ENCODE peak calls at places on chromosomes 1 and 21, in eight cellular contexts. S is GM23338, G is psoas muscle, W is stomach, U is uterus, D is cardiac muscle cell, Q is left lung, K is cardiac fibroblast. A is an unnamed sample.

GRCh38 chr1:9835758-9836631 is 12.2 kb upstream of the CLSTN1 start:
- DNase-seq in S (peak; percentile 80), G (no peak), W (no peak), U (peak; percentile 60), D (peak; percentile 46), Q (no peak), K (peak; percentile 60), A (peak; percentile 28)

GRCh38 chr1:20974069-20974468 is 187.0 kb upstream of the HP1BP3 start:
- DNase-seq in S (no peak), G (no peak), W (no peak), U (no peak), D (no peak), Q (no peak), K (no peak), A (peak; percentile 34)

GRCh38 chr1:230463326-230463725 is 37.2 kb upstream of the PGBD5 start:
- DNase-seq in S (no peak), G (no peak), W (no peak), U (no peak), D (no peak), Q (no peak), K (no peak), A (no peak)

GRCh38 chr1:54218883-54219687 is 19.1 kb downstream of the MRPL37 start:
- DNase-seq in S (no peak), G (no peak), W (peak; percentile 59), U (no peak), D (no peak), Q (no peak), K (peak; percentile 25), A (no peak)

GRCh38 chr1:152111515-152111968 is 3.7 kb downstream of the TCHH start:
- DNase-seq in S (peak; percentile 77), G (no peak), W (no peak), U (no peak), D (no peak), Q (peak; percentile 62), K (peak; percentile 38), A (peak; percentile 34)

GRCh38 chr1:201341377-201341776 is 36.1 kb downstream of the TNNT2 start:
- DNase-seq in S (no peak), G (no peak), W (no peak), U (no peak), D (no peak), Q (no peak), K (no peak), A (no peak)

GRCh38 chr1:185200889-185201288 is 43.9 kb downstream of the SWT1 start:
- DNase-seq in S (peak; percentile 57), G (no peak), W (no peak), U (no peak), D (no peak), Q (no peak), K (no peak), A (no peak)

GRCh38 chr21:20083336-20083735 is 914.9 kb upstream of the NCAM2 start:
- DNase-seq in S (no peak), G (no peak), W (no peak), U (no peak), D (no peak), Q (no peak), K (no peak), A (no peak)

DNA sequence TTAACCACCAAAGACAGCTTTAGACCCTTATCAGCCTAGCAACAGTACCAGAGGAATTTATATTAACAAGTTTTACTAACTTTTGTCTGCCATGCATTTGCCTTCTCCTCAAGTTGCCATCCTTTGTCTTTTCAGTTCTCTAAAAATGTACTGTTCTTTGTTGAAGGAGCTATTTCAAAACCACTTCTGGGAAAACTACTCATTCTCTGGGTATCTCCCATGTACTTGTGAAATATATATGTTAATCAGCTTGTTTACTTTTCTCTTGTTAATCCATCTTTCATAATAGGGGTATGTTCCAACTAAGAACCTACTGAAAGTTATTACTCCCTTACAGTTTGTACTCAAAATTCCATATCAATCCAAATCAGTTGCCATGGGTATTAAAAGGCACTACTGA is 16.3 kb downstream of the DPYD start:
- DNase-seq in S (no peak), G (no peak), W (no peak), U (no peak), D (no peak), Q (no peak), K (peak; percentile 80), A (peak; percentile 79)
- H3K4me3 ChIP-seq in S (no peak overlapping the region), G (no peak overlapping the region), W (no peak overlapping the region), U (no peak overlapping the region), D (no peak overlapping the region), Q (no peak overlapping the region), K (peak overlapping the region; percentile 40), A (no peak overlapping the region)

DNA sequence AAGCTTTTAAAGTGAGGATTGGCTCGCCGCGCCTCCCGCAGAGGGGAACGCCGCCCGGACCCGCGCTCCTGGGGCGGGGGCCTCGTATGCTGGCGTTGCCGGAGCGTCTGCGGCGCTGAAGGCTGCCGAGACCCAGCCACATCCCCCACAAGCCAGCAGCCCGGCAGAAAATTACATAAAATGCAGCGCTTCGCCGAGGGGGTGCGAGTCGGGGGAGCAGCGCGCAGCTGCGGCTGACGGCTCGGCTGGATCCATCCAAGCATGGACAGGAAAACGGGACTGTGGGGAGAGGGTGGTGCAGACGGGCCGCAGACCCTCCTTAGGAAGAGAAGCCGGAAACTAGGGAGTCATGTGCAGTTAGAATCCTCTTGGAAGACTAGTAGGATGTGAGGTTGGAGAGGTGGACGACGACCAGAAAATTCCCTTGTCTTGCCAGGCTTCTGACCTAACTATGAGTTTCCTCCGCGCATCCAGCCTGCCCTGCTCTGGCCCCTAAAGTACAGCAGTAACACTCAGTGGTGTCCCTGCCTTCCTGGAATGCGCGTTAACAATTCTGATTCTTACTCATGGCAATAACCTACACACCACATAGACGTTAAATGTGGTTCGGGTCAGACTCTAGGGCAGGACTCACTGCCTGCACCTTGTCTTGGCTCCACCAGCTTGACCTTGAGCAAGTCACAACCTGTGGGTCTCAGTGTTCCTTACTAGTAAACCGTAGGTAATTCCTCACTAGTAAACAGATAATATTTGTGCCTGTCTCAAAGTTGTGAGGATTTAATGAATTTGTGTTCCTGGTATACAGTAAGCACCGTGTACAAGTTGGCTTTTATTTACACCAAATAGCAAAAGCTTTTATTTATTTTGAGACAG is 959 bp upstream of the BRWD1 start:
- DNase-seq in S (peak; percentile 75), G (peak; percentile 40), W (peak; percentile 28), U (peak; percentile 35), D (peak; percentile 74), Q (no peak), K (peak; percentile 76), A (peak; percentile 76)
- TF ChIP-seq CTCF in S (no peak), G (no peak), W (no peak), U (no peak), D (no peak), Q (no peak), K (no peak), A (no peak)

GRCh38 chr1:46689326-46689725 is 17.7 kb downstream of the TEX38 start:
- DNase-seq in S (no peak), G (no peak), W (no peak), U (no peak), D (no peak), Q (no peak), K (no peak), A (no peak)

GRCh38 chr1:46687910-46688509 is 16.4 kb downstream of the TEX38 start:
- DNase-seq in S (no peak), G (no peak), W (no peak), U (no peak), D (no peak), Q (no peak), K (no peak), A (no peak)

GRCh38 chr1:46684670-46685069 is 13.0 kb downstream of the TEX38 start:
- DNase-seq in S (no peak), G (no peak), W (no peak), U (no peak), D (no peak), Q (no peak), K (no peak), A (no peak)

GRCh38 chr1:46686255-46686654 is 14.6 kb downstream of the TEX38 start:
- DNase-seq in S (no peak), G (no peak), W (no peak), U (no peak), D (no peak), Q (no peak), K (no peak), A (no peak)

DNA sequence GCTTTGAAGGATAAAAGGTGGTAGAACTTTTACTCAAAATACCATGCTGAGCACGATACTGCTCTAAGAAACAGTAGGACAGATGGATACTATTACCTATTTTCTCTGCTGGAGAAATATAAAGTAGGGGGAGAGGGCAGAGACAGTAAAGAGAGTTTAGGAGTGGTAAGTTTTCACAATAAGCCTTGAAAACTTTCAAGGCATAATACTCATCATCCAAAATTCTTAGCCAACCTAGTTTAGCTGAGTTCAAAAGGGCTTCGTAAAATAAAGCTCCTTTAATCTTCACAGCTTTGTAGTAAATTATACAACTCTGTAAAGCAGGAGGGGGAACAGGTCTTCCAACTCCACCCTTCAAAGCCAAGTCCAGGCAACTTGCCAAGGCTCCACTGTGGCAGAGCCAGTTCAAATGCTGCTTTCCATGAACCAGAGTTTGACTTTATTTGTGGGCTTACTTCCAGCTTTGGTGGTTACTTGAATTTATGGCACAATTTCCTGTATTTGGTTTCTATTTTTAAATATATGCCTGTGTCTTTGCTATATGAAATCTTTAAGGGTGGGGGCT is 15.5 kb downstream of the TEX38 start:
- DNase-seq in S (no peak), G (peak; percentile 42), W (peak; percentile 96), U (peak; percentile 75), D (no peak), Q (no peak), K (peak; percentile 86), A (peak; percentile 49)
- H3K4me3 ChIP-seq in S (no peak overlapping the region), G (no peak overlapping the region), W (no peak overlapping the region), U (no peak overlapping the region), D (no peak overlapping the region), Q (no peak overlapping the region), K (no peak overlapping the region), A (no peak overlapping the region)

GRCh38 chr1:209335090-209335692 is 248.3 kb upstream of the CAMK1G start:
- DNase-seq in S (peak; percentile 88), G (no peak), W (peak; percentile 28), U (no peak), D (peak; percentile 70), Q (no peak), K (peak; percentile 27), A (no peak)
- TF ChIP-seq CTCF in S (peak; percentile 85), G (peak; percentile 33), W (peak; percentile 35), U (no peak), D (peak; percentile 89), Q (peak; percentile 69), K (peak; percentile 89), A (peak; percentile 86)

GRCh38 chr1:23422955-23423354 is 1.6 kb downstream of the TCEA3 start:
- DNase-seq in S (no peak), G (no peak), W (no peak), U (no peak), D (no peak), Q (no peak), K (peak; percentile 33), A (no peak)
- H3K4me3 ChIP-seq in S (no peak overlapping the region), G (peak overlapping the region; percentile 75), W (peak overlapping the region; percentile 82), U (no peak overlapping the region), D (peak overlapping the region; percentile 52), Q (no peak overlapping the region), K (no peak overlapping the region), A (no peak overlapping the region)